ENCODE peak calls at places on chromosomes 1 and 21, in five cellular contexts. H is astrocyte, Z is neural progenitor cell, L is hepatocyte, O is GM23248. F is an unnamed sample.

GRCh38 chr21:27761623-27762022 is 794.7 kb upstream of the ADAMTS5 start:
- DNase-seq in H (no peak), Z (no peak), L (no peak), O (no peak), F (no peak)

GRCh38 chr1:3114846-3115245 is 45.8 kb downstream of the PRDM16 start:
- DNase-seq in H (no peak), Z (no peak), L (no peak), O (no peak), F (no peak)

GRCh38 chr1:181349512-181349911 is 133.8 kb upstream of the CACNA1E start:
- DNase-seq in H (no peak), Z (no peak), L (no peak), O (no peak), F (no peak)

GRCh38 chr1:26368006-26368405 is 4.5 kb downstream of the ZNF683 start:
- DNase-seq in H (no peak), Z (no peak), L (no peak), O (no peak), F (no peak)

GRCh38 chr1:28601696-28602095 is 9.6 kb downstream of the RAB42 start:
- DNase-seq in H (peak; percentile 91), Z (no peak), L (peak; percentile 45), O (peak; percentile 95), F (peak; percentile 71)

GRCh38 chr1:198584163-198584562 is 43.7 kb upstream of the ATP6V1G3 start:
- DNase-seq in H (no peak), Z (no peak), L (no peak), O (no peak), F (no peak)

GRCh38 chr1:6065093-6065878 is 19.6 kb downstream of the KCNAB2 start:
- DNase-seq in H (no peak), Z (no peak), L (no peak), O (no peak), F (no peak)

GRCh38 chr1:236035681-236036101 is 29.2 kb downstream of the NID1 start:
- DNase-seq in H (peak; percentile 23), Z (no peak), L (no peak), O (peak; percentile 44), F (no peak)

GRCh38 chr1:223718850-223719249 is 6.5 kb downstream of the CAPN2 start:
- DNase-seq in H (no peak), Z (peak; percentile 66), L (no peak), O (peak; percentile 42), F (no peak)

GRCh38 chr1:165629848-165630628 is 996 bp upstream of the MGST3 start:
- DNase-seq in H (no peak), Z (peak; percentile 67), L (no peak), O (peak; percentile 39), F (no peak)

GRCh38 chr1:16618719-16619118 is 5.4 kb upstream of the NBPF1 start:
- DNase-seq in H (no peak), Z (peak; percentile 75), L (no peak), O (no peak), F (no peak)

GRCh38 chr1:244336232-244336899 is 115.3 kb downstream of the ADSS2 start:
- DNase-seq in H (no peak), Z (no peak), L (no peak), O (no peak), F (no peak)

GRCh38 chr1:190479028-190479427 is 1.4 kb upstream of the BRINP3 start:
- DNase-seq in H (no peak), Z (peak; percentile 48), L (peak; percentile 63), O (no peak), F (peak; percentile 60)

GRCh38 chr1:147676306-147677085 is 6.2 kb upstream of the ACP6 start:
- DNase-seq in H (peak; percentile 71), Z (no peak), L (peak; percentile 40), O (peak; percentile 83), F (peak; percentile 86)

GRCh38 chr1:220880726-220881506 is 1.7 kb downstream of the HLX start:
- DNase-seq in H (peak; percentile 29), Z (peak; percentile 67), L (peak; percentile 60), O (peak; percentile 94), F (no peak)

DNA sequence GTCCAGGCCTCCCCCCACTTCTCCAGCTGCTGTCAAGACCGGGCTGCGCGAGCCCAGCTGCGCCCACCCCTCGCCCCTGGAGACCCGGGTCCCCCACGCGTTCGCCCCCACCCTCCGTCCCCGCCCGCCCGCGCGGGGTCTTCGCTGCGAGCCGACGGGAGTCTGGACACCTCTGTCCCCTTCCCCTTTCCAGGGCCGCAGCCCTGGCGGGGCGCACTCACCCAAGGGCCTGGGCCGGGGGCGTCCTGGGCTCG is 197 bp downstream of the RAP1GAP start:
- DNase-seq in H (no peak), Z (peak; percentile 18), L (no peak), O (no peak), F (no peak)
- TF ChIP-seq EZH2 in H (no peak), Z (peak; percentile 70), L (no peak), O (no peak), F (no peak)

GRCh38 chr1:39877980-39878956 is 5.0 kb downstream of the TRIT1 start:
- DNase-seq in H (no peak), Z (no peak), L (no peak), O (no peak), F (no peak)
- H3K36me3 ChIP-seq in H (no peaks in the 10 kb centered on the region), Z (no peaks in the 10 kb centered on the region), L (no peaks in the 10 kb centered on the region), O (peaks cover 9% of the 10 kb centered on the region), F (peaks cover 15% of the 10 kb centered on the region)

DNA sequence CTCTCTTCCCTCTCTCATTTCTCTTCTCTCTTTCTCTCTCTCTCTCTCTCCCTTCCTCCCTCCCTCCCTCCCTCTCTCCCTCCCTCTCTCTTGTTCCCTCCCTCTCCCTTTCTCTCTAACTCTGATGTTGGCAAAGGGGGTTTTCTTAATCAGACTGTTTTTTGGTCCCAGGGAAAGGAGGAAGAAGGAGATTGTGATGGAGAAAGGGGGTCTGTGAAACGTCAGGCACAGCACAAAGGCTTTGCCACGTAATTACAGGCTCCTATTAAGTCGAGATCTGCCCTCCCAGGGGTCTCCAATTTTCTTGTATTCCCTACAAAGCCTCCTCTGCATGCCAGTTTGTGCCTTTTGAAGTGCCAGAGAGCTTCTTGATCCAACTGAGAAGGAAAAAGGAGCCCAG is 920 bp upstream of the PRRX1 start:
- DNase-seq in H (no peak), Z (peak; percentile 75), L (no peak), O (peak; percentile 57), F (no peak)
- TF ChIP-seq EZH2 in H (no peak), Z (no peak), L (no peak), O (no peak), F (no peak)

DNA sequence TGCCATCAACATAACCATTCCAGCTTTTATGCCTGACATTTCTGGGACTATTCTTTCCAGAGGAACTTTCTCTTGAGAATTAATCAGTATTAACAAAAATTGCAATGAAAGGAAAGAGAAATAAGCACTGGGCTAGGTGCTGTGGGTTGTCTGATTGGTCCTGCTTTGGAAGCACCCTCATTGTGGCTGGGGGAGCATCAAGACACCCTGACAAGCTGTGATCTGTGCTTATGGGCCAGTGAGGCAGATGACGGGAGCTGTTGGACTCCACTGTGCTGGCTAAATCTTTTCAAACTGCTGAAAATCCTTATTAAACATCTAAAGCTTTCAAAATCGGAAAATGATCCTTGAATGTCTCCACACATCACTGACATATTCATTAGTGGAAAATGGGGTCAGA is 20.0 kb downstream of the UBASH3A start:
- DNase-seq in H (no peak), Z (no peak), L (no peak), O (no peak), F (no peak)
- H3K36me3 ChIP-seq in H (no peaks in the 10 kb centered on the region), Z (no peaks in the 10 kb centered on the region), L (no peaks in the 10 kb centered on the region), O (no peaks in the 10 kb centered on the region), F (no peaks in the 10 kb centered on the region)

F was measured in A673.